ENCODE peak calls at places on chromosomes 5 and 9, in four cellular contexts. D is ascending aorta, S is astrocyte, I is activated T-helper 1 cell treated with Interleukin-2 at 50 U/mL for 16 hours. X is an unnamed sample.

GRCh38 chr5:139472410-139473030 is 1.7 kb downstream of the SMIM33 start:
- DNase-seq in I (no peak), D (no peak), S (no peak), X (no peak)

GRCh38 chr5:74903165-74903787 is 37.1 kb upstream of the FAM169A start:
- DNase-seq in D (no peak), S (no peak), I (no peak), X (no peak)

GRCh38 chr5:78757269-78758053 is 108.9 kb upstream of the LHFPL2 start:
- DNase-seq in D (no peak), I (no peak), S (peak), X (peak)

GRCh38 chr9:124695280-124695890 is 75.7 kb downstream of the NR6A1 start:
- DNase-seq in D (no peak), I (no peak), S (peak), X (no peak)

GRCh38 chr5:90747175-90747574 is 188.6 kb downstream of the ADGRV1 start:
- DNase-seq in D (no peak), S (peak), I (no peak), X (no peak)

GRCh38 chr5:139746691-139747582 is 48.7 kb upstream of the PSD2 start:
- DNase-seq in I (peak), D (no peak), S (peak), X (no peak)

GRCh38 chr5:151383011-151383410 is 35.7 kb upstream of the SLC36A2 start:
- DNase-seq in D (no peak), S (no peak), I (no peak), X (no peak)

GRCh38 chr5:77923666-77924065 is 147.5 kb upstream of the TBCA start:
- DNase-seq in D (no peak), S (no peak), I (no peak), X (no peak)

GRCh38 chr9:4883326-4883873 is 90.7 kb downstream of the RCL1 start:
- DNase-seq in I (no peak), D (no peak), S (no peak), X (no peak)